ENCODE peak calls at places on chromosome 1, in four cellular contexts. One of them, this sample, is unnamed.

GRCh38 chr1:234558186-234558836 is 51.7 kb downstream of the IRF2BP2 start:
- DNase-seq in GM12878: no peak
- DNase-seq in K562: peak
- DNase-seq in HCT116: no peak
- DNase-seq in this sample: no peak

GRCh38 chr1:9494936-9495758 is 44.1 kb upstream of the SLC25A33 start:
- DNase-seq in GM12878: no peak
- DNase-seq in K562: peak
- DNase-seq in HCT116: peak
- DNase-seq in this sample: peak

GRCh38 chr1:154276797-154277196 is 4.4 kb downstream of the HAX1 start:
- DNase-seq in GM12878: no peak
- DNase-seq in K562: no peak
- DNase-seq in HCT116: no peak
- DNase-seq in this sample: no peak

GRCh38 chr1:19109545-19109944 is 100.5 kb downstream of the UBR4 start:
- DNase-seq in GM12878: no peak
- DNase-seq in K562: no peak
- DNase-seq in HCT116: no peak
- DNase-seq in this sample: no peak

GRCh38 chr1:197199923-197200467 is 53.5 kb upstream of the ASPM start:
- DNase-seq in GM12878: no peak
- DNase-seq in K562: no peak
- DNase-seq in HCT116: no peak
- DNase-seq in this sample: no peak

GRCh38 chr1:55321947-55322346 is 106.8 kb upstream of the USP24 start:
- DNase-seq in GM12878: no peak
- DNase-seq in K562: no peak
- DNase-seq in HCT116: no peak
- DNase-seq in this sample: peak

GRCh38 chr1:15578921-15579682 is 5.7 kb downstream of the AGMAT start:
- DNase-seq in GM12878: peak
- DNase-seq in K562: no peak
- DNase-seq in HCT116: no peak
- DNase-seq in this sample: no peak

GRCh38 chr1:32500387-32501209 is 35.7 kb downstream of the ZBTB8B start:
- DNase-seq in GM12878: no peak
- DNase-seq in K562: peak
- DNase-seq in HCT116: no peak
- DNase-seq in this sample: peak

GRCh38 chr1:18178125-18178524 is 70.5 kb downstream of the IGSF21 start:
- DNase-seq in GM12878: no peak
- DNase-seq in K562: no peak
- DNase-seq in HCT116: no peak
- DNase-seq in this sample: no peak

GRCh38 chr1:232267092-232267836 is 362.7 kb downstream of the SIPA1L2 start:
- DNase-seq in GM12878: no peak
- DNase-seq in K562: no peak
- DNase-seq in HCT116: no peak
- DNase-seq in this sample: no peak

DNA sequence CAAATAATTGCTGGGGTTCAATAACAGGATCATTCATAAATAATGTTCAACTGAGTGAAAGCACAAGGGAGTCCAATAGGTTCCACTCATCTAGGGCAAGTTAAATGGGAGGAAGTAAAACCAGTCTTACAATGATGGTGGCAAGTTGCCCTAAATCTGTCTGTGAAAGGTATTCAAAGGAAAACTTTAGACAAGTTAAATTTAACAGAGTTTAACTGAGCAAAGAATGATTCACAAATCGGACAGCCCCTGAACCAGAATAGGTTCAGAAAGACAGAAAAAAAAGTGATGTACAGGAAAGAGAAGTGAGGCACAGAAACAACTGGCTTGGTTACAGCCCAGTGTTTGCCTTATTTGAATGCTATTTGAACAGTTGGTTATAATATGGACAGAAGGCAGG is 183.5 kb upstream of the ADGRL4 start:
- DNase-seq in GM12878: peak
- DNase-seq in K562: no peak
- DNase-seq in HCT116: no peak
- DNase-seq in this sample: no peak
- TF ChIP-seq MAX in GM12878: no peak
- TF ChIP-seq MAX in K562: no peak
- TF ChIP-seq MAX in HCT116: no peak
- TF ChIP-seq MAX in this sample: no peak

DNA sequence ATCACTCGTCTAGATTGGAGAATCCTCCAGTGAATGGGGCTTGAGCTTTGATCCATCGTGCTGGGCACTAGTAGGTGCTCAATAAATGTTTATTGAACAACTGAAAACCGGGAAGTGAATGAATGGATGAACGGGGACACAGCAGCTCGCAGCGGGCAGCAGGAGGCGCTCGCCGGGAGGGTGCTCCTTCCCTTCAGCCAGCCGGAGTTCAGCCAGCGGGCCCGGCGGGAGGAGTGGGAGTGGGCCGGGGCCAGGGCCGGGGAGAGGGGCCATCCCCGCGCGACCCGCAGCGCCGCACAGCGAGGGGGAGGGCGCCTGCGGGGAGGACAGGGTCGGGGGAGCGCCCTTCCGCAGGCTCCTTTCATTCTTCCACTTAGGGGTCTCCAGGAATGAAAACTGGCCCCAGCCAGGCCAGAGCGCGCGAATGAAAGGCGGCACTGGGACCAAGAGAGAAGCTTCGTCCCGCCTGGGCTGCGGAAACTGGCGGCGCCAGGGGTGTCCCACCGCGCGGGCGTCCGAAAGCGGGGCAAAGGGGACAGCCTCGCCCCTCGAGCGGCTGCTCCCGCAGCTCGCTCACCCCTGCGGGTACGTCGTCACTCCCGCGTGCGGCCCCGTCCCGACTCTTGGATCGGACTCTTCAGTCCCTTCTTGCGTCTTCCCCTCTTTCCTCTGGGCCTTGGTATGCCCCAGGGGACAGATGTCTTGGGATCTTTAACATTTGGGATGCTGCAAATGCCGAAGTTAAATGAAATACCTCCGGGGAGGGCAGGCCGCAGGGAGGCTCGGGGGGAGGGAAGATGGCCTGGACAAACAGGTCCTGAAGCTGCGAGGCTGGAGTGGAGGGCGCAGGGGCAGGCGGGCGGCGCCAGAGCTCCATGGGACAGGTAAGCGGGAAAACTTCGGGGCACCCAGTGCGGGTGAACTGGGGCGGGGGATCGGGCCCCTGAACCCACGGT is 3.6 kb upstream of the INAVA start:
- DNase-seq in GM12878: no peak
- DNase-seq in K562: no peak
- DNase-seq in HCT116: peak
- DNase-seq in this sample: peak
- H3K4me3 ChIP-seq in GM12878: peak
- H3K4me3 ChIP-seq in K562: no peak
- H3K4me3 ChIP-seq in HCT116: peak
- H3K4me3 ChIP-seq in this sample: peak

GRCh38 chr1:243475966-243476365 is 220.1 kb downstream of the SDCCAG8 start:
- DNase-seq in GM12878: no peak
- DNase-seq in K562: peak
- DNase-seq in HCT116: no peak
- DNase-seq in this sample: no peak

GRCh38 chr1:243477676-243478075 is 221.8 kb downstream of the SDCCAG8 start:
- DNase-seq in GM12878: no peak
- DNase-seq in K562: no peak
- DNase-seq in HCT116: no peak
- DNase-seq in this sample: no peak

GRCh38 chr1:243473281-243474210 is 217.7 kb downstream of the SDCCAG8 start:
- DNase-seq in GM12878: no peak
- DNase-seq in K562: no peak
- DNase-seq in HCT116: no peak
- DNase-seq in this sample: peak

GRCh38 chr1:243474384-243474851 is 218.6 kb downstream of the SDCCAG8 start:
- DNase-seq in GM12878: no peak
- DNase-seq in K562: no peak
- DNase-seq in HCT116: no peak
- DNase-seq in this sample: no peak

DNA sequence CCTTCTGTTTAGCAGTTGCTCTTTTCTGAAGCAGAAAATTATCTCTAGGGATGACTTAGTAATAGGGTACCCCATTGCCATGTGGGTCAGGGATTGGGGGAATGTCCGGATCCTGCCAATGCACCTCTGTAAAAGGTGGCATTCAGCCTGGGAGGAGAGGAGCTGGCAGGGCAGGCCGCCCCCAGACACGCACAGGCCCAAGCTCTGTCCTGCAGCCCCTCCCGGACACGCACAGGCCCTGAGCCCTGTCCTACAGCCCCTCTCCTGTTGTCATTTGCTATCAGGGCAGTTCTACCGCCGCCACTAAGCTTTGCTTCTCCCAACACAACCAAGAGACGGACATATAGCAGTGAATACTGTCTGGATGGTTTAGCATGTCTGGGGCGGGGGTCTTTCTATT is 219.1 kb downstream of the SDCCAG8 start:
- DNase-seq in GM12878: no peak
- DNase-seq in K562: no peak
- DNase-seq in HCT116: no peak
- DNase-seq in this sample: no peak
- TF ChIP-seq EZH2 in GM12878: no peak
- TF ChIP-seq EZH2 in K562: no peak
- TF ChIP-seq EZH2 in HCT116: no peak
- TF ChIP-seq EZH2 in this sample: no peak

GRCh38 chr1:170670751-170671628 is 7.1 kb downstream of the PRRX1 start:
- DNase-seq in GM12878: no peak
- DNase-seq in K562: peak
- DNase-seq in HCT116: no peak
- DNase-seq in this sample: peak
- TF ChIP-seq MAX in GM12878: no peak
- TF ChIP-seq MAX in K562: no peak
- TF ChIP-seq MAX in HCT116: no peak
- TF ChIP-seq MAX in this sample: no peak

GRCh38 chr1:205318231-205318991 is 3.1 kb downstream of the NUAK2 start:
- DNase-seq in GM12878: no peak
- DNase-seq in K562: no peak
- DNase-seq in HCT116: no peak
- DNase-seq in this sample: no peak
- H3K4me3 ChIP-seq in GM12878: no peak
- H3K4me3 ChIP-seq in K562: no peak
- H3K4me3 ChIP-seq in HCT116: no peak
- H3K4me3 ChIP-seq in this sample: no peak

DNA sequence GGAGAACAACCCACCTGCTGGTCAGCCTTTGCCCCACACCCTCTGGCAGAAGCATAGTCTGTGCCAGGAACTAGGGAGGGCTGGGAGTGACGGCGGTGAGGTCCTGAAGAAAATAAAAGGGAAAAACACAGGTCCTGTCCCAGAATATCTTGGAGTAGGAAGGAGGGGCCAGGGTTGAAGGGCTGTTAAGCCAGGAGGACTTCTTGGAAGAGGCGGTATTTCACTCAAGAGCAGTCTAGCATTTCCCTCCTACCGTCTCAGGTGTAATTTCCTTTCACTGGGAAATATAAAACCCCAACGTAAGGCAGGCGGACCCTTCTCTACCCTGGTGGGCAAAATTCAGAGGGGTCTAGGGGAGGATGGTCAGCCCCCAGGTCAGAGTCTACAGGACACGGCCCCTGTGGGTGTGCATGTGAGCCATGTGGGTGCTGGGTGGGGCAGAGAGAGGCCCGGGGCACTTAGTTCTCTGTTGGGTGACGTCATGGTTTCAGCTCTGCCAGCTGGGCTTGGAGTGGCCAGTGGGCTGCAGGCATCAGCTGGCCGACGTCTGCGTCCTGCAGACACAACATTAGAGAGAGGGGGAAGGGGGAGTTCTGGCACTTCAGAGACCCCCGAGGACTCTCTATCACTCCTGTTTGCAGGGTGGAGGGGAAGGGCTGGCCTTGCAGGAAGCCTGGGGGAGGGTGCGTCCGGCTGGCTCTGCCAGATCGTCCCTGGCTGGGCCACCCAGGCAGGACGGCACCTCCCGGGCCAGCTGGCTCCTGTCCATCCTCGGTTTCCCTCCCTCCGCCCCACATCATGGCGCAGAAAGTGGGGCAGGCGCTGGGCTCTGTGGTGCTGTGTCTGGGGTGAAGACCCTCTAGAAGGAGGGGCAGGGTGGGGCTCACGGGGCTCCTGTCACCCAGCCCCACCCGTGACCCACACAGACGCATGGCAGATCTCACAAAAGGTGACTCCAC is 73.0 kb upstream of the TTC34 start:
- DNase-seq in GM12878: no peak
- DNase-seq in K562: no peak
- DNase-seq in HCT116: no peak
- DNase-seq in this sample: no peak
- TF ChIP-seq EZH2 in GM12878: no peak
- TF ChIP-seq EZH2 in K562: no peak
- TF ChIP-seq EZH2 in HCT116: no peak
- TF ChIP-seq EZH2 in this sample: no peak